ENCODE peak calls at places on chromosomes 16 and 17, in eight cellular contexts. M, H, Y, A, E, V, F and P are unnamed samples.

GRCh38 chr17:48544356-48545021 is 420 bp downstream of the HOXB2 start:
- DNase-seq in M (no peak), H (peak; percentile 87), Y (peak; percentile 77), A (peak; percentile 89), E (peak; percentile 27), V (peak; percentile 62), F (no peak), P (peak; percentile 75)

GRCh38 chr16:23877107-23878070 is 41.6 kb downstream of the PRKCB start:
- DNase-seq in M (no peak), H (no peak), Y (no peak), A (no peak), E (peak; percentile 27), V (no peak), F (no peak), P (no peak)

GRCh38 chr16:83859265-83859664 is 39.6 kb upstream of the MLYCD start:
- DNase-seq in M (no peak), H (no peak), Y (no peak), A (no peak), E (no peak), V (no peak), F (no peak), P (no peak)

GRCh38 chr17:48259710-48260291 is 152.2 kb downstream of the SNX11 start:
- DNase-seq in M (peak; percentile 87), H (no peak), Y (peak; percentile 79), A (peak; percentile 54), E (no peak), V (no peak), F (peak; percentile 12), P (no peak)

GRCh38 chr16:14015948-14016347 is 55.2 kb upstream of the MRTFB start:
- DNase-seq in M (peak; percentile 65), H (peak; percentile 54), Y (no peak), A (peak; percentile 81), E (no peak), V (no peak), F (peak; percentile 42), P (no peak)

GRCh38 chr17:35890774-35891155 is 10.6 kb upstream of the CCL5 start:
- DNase-seq in M (no peak), H (no peak), Y (peak; percentile 24), A (no peak), E (peak; percentile 50), V (peak; percentile 35), F (no peak), P (no peak)

GRCh38 chr16:77273-77806 is 685 bp upstream of the MPG start:
- DNase-seq in M (peak; percentile 26), H (peak; percentile 72), Y (peak; percentile 80), A (peak; percentile 83), E (peak; percentile 21), V (peak; percentile 39), F (peak; percentile 68), P (no peak)

GRCh38 chr17:2282297-2282873 is 21.2 kb downstream of the SMG6 start:
- DNase-seq in M (peak; percentile 70), H (no peak), Y (peak; percentile 84), A (peak; percentile 89), E (no peak), V (no peak), F (peak; percentile 48), P (no peak)

GRCh38 chr16:7650446-7650845 is 317.8 kb downstream of the RBFOX1 start:
- DNase-seq in M (no peak), H (no peak), Y (no peak), A (no peak), E (no peak), V (no peak), F (no peak), P (no peak)

GRCh38 chr17:18004901-18005305 is 32.2 kb downstream of the DRC3 start:
- DNase-seq in M (no peak), H (no peak), Y (peak; percentile 67), A (no peak), E (no peak), V (no peak), F (no peak), P (no peak)

GRCh38 chr17:3965123-3965800 is 1.0 kb upstream of the ATP2A3 start:
- DNase-seq in M (peak; percentile 54), H (peak; percentile 68), Y (peak; percentile 90), A (peak; percentile 58), E (peak; percentile 68), V (peak; percentile 83), F (no peak), P (peak; percentile 67)

GRCh38 chr16:80527297-80527696 is 13.5 kb upstream of the DYNLRB2 start:
- DNase-seq in M (peak; percentile 68), H (no peak), Y (peak; percentile 77), A (peak; percentile 27), E (peak; percentile 22), V (no peak), F (peak; percentile 19), P (no peak)

GRCh38 chr17:81000631-81001357 is 9.2 kb downstream of the CHMP6 start:
- DNase-seq in M (no peak), H (peak; percentile 37), Y (no peak), A (no peak), E (no peak), V (peak; percentile 45), F (no peak), P (peak; percentile 72)

GRCh38 chr16:80824623-80825364 is 20.4 kb upstream of the CDYL2 start:
- DNase-seq in M (peak; percentile 76), H (no peak), Y (peak; percentile 81), A (peak; percentile 79), E (peak; percentile 25), V (peak; percentile 39), F (peak; percentile 66), P (no peak)

DNA sequence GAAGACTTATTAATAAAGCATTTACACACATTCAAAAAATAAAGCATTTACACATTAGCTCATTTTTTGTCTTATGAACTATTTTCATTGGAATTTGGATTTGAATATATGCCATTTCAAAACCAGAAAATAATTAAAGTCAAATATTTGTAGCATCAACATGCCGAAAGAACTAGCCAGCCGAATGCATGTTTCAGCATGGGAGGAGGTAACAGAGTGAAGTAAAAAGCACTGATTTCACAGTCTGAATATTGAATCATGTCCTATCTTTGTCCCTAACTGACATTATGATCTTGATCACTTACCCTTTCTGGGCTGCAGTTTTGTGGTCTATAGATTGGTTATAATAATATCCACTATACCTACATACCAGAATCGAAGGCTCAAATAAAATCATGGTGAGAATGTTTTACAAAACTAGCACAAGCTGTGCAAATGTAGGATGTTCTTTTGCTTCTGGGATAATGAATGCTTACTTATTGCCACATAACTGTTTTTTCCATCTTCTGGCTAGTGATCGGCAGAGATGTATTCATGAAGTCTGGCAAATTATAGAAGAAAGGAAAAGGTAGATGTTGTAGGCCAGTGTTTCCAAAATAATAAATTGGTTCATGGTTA is 84.7 kb downstream of the TUBD1 start:
- DNase-seq in M (no peak), H (no peak), Y (no peak), A (no peak), E (no peak), V (no peak), F (no peak), P (no peak)
- H3K36me3 ChIP-seq in M (peaks cover 4% of the 10 kb centered on the region), H (peaks cover 26% of the 10 kb centered on the region), Y (no peaks in the 10 kb centered on the region), A (peaks cover 4% of the 10 kb centered on the region), E (no peaks in the 10 kb centered on the region), V (peaks cover 7% of the 10 kb centered on the region), F (peaks cover 7% of the 10 kb centered on the region), P (peaks cover 16% of the 10 kb centered on the region)

DNA sequence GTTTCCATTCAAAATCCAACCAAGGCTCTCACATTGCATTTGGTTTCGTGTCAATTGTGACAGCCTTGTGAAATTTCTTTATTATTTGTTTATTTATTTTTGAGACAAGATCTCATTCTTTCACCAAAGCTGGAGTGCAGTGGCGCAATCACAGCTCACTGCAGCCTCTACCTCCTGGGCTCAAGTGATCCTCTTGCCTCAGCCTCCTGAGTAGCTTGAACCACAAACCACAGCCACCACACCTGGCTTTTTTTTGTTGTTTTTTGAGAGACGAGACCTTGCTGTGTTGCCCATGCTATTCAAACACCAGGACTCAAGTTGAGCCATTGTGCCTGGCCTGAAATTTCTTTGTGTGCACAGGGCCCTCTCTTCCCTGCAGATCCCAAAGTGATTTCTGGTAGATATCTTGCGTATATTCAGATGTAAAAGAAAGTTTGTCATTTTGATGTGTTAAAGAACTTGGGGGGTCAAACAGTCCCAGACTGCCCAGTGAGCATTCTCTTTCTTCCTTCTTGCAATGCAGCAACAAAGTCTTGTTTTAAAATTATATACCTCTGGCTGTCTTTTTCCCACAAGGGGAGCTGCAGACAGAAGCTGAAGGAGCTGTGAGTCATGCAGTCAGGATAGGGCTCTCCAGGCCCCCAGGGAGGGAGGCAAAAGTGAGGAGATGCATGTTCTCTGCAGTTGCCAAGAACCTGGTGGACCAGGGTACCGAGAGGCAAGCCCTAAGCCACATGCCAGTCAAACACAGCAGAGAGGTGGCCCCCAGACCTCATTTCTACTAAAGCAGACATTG is 15.5 kb upstream of the USP22 start:
- DNase-seq in M (peak; percentile 56), H (no peak), Y (no peak), A (peak; percentile 68), E (no peak), V (no peak), F (peak; percentile 67), P (no peak)
- TF ChIP-seq CTCF in M (peak; percentile 38), H (no peak), Y (no peak), A (peak; percentile 30), E (no peak), V (no peak), F (peak; percentile 59), P (no peak)

DNA sequence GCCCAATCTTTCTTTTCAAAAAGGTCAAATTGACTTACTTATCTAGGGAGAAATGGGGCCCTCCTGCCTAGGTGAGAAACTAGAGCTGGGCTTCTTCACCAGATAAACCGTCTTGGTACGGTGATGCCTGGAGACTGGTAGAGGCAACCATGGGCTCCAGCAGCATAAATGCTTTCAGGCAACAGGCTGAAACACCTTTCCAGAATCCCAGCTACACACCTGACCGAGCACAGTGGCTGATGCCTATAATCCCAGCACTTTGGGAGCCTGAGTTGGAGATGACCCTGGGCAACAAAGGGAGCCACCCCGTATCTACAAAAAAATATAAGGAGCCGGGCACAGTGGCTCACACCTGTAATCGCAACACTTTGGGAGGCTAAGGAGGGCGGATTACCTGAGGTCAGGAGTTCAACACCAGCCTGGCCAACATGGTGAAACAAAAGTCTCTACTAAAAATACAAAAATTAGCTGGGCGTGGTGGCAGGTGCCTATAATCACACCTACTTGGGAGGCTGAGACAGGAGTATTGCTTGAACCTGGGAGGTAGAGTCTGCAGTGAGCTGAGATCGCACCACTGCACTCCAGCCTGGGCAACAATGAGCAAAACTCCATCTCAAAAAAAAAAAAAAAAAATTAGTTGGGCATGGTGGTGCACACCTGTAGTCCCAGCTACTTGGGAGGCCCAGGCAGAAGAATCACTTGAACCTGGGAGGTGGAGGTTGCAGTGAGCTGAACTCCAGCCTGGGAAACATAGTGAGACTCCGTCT is 8.0 kb downstream of the TRAF4 start:
- DNase-seq in M (no peak), H (no peak), Y (no peak), A (no peak), E (no peak), V (no peak), F (no peak), P (no peak)
- H3K27ac ChIP-seq in M (no peak overlapping the region), H (no peak overlapping the region), Y (peak overlapping the region; percentile 45), A (no peak overlapping the region), E (no peak overlapping the region), V (no peak overlapping the region), F (no peak overlapping the region), P (no peak overlapping the region)

DNA sequence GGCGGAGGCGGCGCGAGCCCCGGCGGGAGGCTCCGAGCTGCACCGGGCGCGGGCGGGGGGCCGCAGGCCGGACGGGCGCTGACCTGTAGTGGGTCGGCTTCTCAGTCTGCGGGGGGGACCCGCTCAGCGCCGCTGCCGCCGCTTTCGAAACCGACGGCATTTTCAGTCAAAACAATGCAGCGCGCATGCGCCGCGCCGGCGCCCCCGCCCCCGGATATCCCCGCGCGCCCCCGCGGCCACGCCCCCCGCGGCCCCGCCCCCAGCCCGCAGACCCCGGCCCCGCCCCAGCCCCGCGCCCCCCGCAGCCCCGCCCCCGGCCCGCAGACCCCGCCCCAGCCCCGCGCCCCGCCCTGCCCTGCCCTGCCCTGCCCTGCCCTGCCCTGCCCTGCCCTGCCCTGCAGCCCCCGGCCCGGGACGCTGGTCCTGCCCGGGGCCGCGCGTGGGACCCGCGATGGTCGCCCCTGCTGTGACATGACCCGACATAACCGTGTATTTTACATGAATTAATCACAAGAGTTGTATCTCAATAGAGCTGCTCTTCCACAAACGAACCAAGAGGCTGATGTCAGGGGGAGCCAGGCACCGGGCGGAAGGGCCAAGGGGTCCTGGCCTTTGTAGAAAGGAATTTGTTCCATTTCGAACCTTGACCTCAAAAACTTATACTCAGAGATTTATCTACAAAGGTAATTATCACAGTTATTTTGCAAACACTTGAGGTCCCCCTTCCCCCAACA is at the start of gene UNKL:
- DNase-seq in M (peak; percentile 41), H (peak; percentile 85), Y (peak; percentile 81), A (peak; percentile 67), E (peak; percentile 87), V (peak; percentile 84), F (peak; percentile 13), P (peak; percentile 81)
- H3K36me3 ChIP-seq in M (no peaks in the 10 kb centered on the region), H (peaks cover 21% of the 10 kb centered on the region), Y (no peaks in the 10 kb centered on the region), A (no peaks in the 10 kb centered on the region), E (peaks cover 13% of the 10 kb centered on the region), V (no peaks in the 10 kb centered on the region), F (peaks cover 2% of the 10 kb centered on the region), P (no peaks in the 10 kb centered on the region)